ENCODE peak calls at places on chromosomes 1 and 21, in four cellular contexts. One of them, this sample, is unnamed.

GRCh38 chr1:77126309-77126708 is 92.9 kb downstream of the PIGK start:
- DNase-seq in IMR-90: peak
- DNase-seq in cardiac fibroblast: peak
- DNase-seq in H1: no peak
- DNase-seq in this sample: no peak

GRCh38 chr21:44905725-44906084 is 15.0 kb downstream of the ITGB2 start:
- DNase-seq in cardiac fibroblast: no peak
- DNase-seq in IMR-90: no peak
- DNase-seq in H1: no peak
- DNase-seq in this sample: no peak

GRCh38 chr21:14306143-14306907 is 76.6 kb downstream of the HSPA13 start:
- DNase-seq in H1: no peak
- DNase-seq in cardiac fibroblast: peak
- DNase-seq in IMR-90: peak
- DNase-seq in this sample: no peak

GRCh38 chr1:233143266-233143665 is 152.3 kb downstream of the PCNX2 start:
- DNase-seq in H1: no peak
- DNase-seq in IMR-90: no peak
- DNase-seq in cardiac fibroblast: peak
- DNase-seq in this sample: no peak

GRCh38 chr1:162878000-162878596 is 17.1 kb upstream of the CCDC190 start:
- DNase-seq in H1: peak
- DNase-seq in cardiac fibroblast: peak
- DNase-seq in IMR-90: peak
- DNase-seq in this sample: no peak

GRCh38 chr1:163797816-163798215 is 476.1 kb downstream of the NUF2 start:
- DNase-seq in cardiac fibroblast: no peak
- DNase-seq in IMR-90: no peak
- DNase-seq in H1: no peak
- DNase-seq in this sample: no peak

GRCh38 chr1:231693361-231694080 is 66.9 kb downstream of the DISC1 start:
- DNase-seq in H1: no peak
- DNase-seq in IMR-90: no peak
- DNase-seq in cardiac fibroblast: no peak
- DNase-seq in this sample: no peak

GRCh38 chr1:237181731-237182317 is 139.8 kb downstream of the RYR2 start:
- DNase-seq in cardiac fibroblast: no peak
- DNase-seq in H1: no peak
- DNase-seq in IMR-90: no peak
- DNase-seq in this sample: no peak

GRCh38 chr21:31991356-31992331 is 118.8 kb downstream of the HUNK start:
- DNase-seq in IMR-90: no peak
- DNase-seq in cardiac fibroblast: no peak
- DNase-seq in H1: peak
- DNase-seq in this sample: no peak

GRCh38 chr1:3998086-3998485 is 98.0 kb upstream of the C1orf174 start:
- DNase-seq in cardiac fibroblast: no peak
- DNase-seq in H1: no peak
- DNase-seq in IMR-90: no peak
- DNase-seq in this sample: no peak

GRCh38 chr1:178393370-178393769 is 103.4 kb downstream of the CLEC20A start:
- DNase-seq in H1: no peak
- DNase-seq in cardiac fibroblast: no peak
- DNase-seq in IMR-90: no peak
- DNase-seq in this sample: no peak

GRCh38 chr1:29540801-29541357 is 304.6 kb downstream of the PTPRU start:
- DNase-seq in IMR-90: no peak
- DNase-seq in cardiac fibroblast: no peak
- DNase-seq in H1: no peak
- DNase-seq in this sample: no peak

GRCh38 chr1:226813671-226814591 is 56.5 kb upstream of the PSEN2 start:
- DNase-seq in IMR-90: no peak
- DNase-seq in H1: no peak
- DNase-seq in cardiac fibroblast: no peak
- DNase-seq in this sample: no peak

GRCh38 chr1:35371506-35371905 is 103.0 kb downstream of the ZMYM4 start:
- DNase-seq in cardiac fibroblast: no peak
- DNase-seq in H1: no peak
- DNase-seq in IMR-90: peak
- DNase-seq in this sample: no peak

GRCh38 chr1:184888505-184888904 is 85.8 kb downstream of the NIBAN1 start:
- DNase-seq in H1: no peak
- DNase-seq in IMR-90: peak
- DNase-seq in cardiac fibroblast: peak
- DNase-seq in this sample: no peak

GRCh38 chr1:10679521-10680220 is 116.8 kb downstream of the CASZ1 start:
- DNase-seq in H1: peak
- DNase-seq in cardiac fibroblast: peak
- DNase-seq in IMR-90: peak
- DNase-seq in this sample: no peak

GRCh38 chr21:46122241-46122671 is 24.3 kb downstream of the COL6A2 start:
- DNase-seq in H1: no peak
- DNase-seq in cardiac fibroblast: peak
- DNase-seq in IMR-90: peak
- DNase-seq in this sample: no peak

GRCh38 chr1:169091480-169091941 is 15.0 kb upstream of the ATP1B1 start:
- DNase-seq in cardiac fibroblast: peak
- DNase-seq in IMR-90: peak
- DNase-seq in H1: no peak
- DNase-seq in this sample: no peak

GRCh38 chr21:42336065-42336464 is 14.7 kb downstream of the TFF2 start:
- DNase-seq in cardiac fibroblast: peak
- DNase-seq in H1: peak
- DNase-seq in IMR-90: peak
- DNase-seq in this sample: no peak

GRCh38 chr21:42330380-42331336 is 15.4 kb upstream of the TFF3 start:
- DNase-seq in cardiac fibroblast: no peak
- DNase-seq in H1: peak
- DNase-seq in IMR-90: no peak
- DNase-seq in this sample: no peak

GRCh38 chr21:42331660-42332059 is 16.5 kb upstream of the TFF3 start:
- DNase-seq in H1: no peak
- DNase-seq in cardiac fibroblast: no peak
- DNase-seq in IMR-90: no peak
- DNase-seq in this sample: no peak

GRCh38 chr21:42337276-42337675 is 13.5 kb downstream of the TFF2 start:
- DNase-seq in IMR-90: no peak
- DNase-seq in cardiac fibroblast: no peak
- DNase-seq in H1: peak
- DNase-seq in this sample: no peak

DNA sequence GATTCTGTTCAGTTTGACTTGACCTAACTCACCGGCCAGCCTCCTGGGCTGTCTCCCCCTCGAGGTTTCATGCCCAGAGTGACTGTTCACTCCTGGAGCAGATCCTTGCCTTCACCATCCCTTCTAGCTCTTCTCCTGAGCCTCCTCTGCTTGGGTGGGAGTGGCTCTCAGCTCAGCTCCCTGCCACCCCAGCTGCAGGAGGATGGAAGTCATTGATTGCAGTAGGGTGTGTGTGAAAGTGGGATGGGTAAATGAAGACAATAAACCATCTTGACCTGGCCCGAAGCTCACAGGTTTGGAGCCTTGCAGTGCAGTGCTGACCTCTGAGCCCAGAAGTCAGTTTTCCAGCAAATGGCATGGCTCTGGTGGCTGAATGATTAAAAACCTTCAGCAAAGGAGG is 17.3 kb upstream of the TFF3 start:
- DNase-seq in H1: no peak
- DNase-seq in IMR-90: no peak
- DNase-seq in cardiac fibroblast: no peak
- DNase-seq in this sample: no peak
- TF ChIP-seq CTCF in H1: no peak
- TF ChIP-seq CTCF in IMR-90: no peak
- TF ChIP-seq CTCF in cardiac fibroblast: no peak
- TF ChIP-seq CTCF in this sample: no peak

DNA sequence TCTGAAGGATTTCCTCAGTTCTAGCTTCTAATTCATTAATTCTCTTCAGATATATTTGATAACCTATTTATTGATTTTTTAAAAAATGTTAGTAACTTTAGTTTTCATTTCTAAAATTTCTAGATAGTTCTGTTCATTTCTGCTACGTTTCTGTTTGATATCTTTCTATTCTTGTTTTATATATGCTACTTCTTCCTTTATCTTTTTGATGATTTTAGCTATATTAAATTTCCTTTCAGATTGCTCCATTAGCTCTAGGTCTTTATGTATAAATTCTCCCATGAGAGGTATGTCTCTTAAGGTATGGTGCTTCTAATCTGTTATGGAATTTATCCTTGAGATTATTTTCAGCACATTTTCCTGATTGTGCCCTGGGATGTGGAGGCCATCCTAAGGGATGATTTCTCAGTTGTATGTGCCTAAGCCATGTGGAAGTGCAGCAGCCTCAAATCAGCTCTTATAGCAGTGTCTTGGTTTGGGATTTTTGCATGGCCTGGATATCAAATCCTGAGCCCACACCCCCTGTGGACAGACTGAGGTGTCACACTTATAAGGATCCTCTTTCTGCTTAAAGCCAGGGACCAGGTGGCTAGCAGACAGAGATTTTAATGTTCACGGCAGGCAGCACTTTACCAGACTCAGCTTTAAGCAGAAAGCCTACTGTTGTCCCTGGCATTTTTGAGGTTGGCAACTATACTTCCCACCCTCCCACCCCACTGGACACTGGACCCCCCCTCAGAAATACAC is 6.2 kb upstream of the KCNQ4 start:
- DNase-seq in H1: no peak
- DNase-seq in cardiac fibroblast: no peak
- DNase-seq in IMR-90: no peak
- DNase-seq in this sample: no peak
- TF ChIP-seq CTCF in H1: no peak
- TF ChIP-seq CTCF in cardiac fibroblast: no peak
- TF ChIP-seq CTCF in IMR-90: no peak
- TF ChIP-seq CTCF in this sample: no peak

GRCh38 chr1:107786214-107786842 is 178.7 kb downstream of the VAV3 start:
- DNase-seq in IMR-90: no peak
- DNase-seq in cardiac fibroblast: no peak
- DNase-seq in H1: no peak
- DNase-seq in this sample: no peak
- TF ChIP-seq CTCF in IMR-90: no peak
- TF ChIP-seq CTCF in cardiac fibroblast: no peak
- TF ChIP-seq CTCF in H1: no peak
- TF ChIP-seq CTCF in this sample: no peak

DNA sequence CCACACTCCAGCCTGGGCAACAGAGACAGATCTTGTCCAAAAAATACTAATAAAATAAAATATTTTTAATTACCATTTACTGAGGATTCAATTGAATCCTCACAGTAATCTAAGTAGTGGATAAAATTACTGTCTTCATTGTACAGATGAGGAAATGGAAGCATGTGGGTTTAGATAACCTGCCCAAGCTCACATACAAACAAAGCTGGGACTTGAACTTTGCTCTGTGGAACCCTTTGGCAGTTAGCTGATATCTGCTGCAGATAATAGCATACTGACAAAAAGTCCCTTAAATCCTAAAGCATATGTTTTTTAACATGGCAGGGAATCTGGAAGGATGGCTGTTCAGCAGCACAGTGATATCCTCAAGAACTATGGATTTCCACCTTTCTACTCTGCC is 130.9 kb upstream of the MROH9 start:
- DNase-seq in H1: no peak
- DNase-seq in IMR-90: no peak
- DNase-seq in cardiac fibroblast: no peak
- DNase-seq in this sample: no peak
- TF ChIP-seq CTCF in H1: no peak
- TF ChIP-seq CTCF in IMR-90: no peak
- TF ChIP-seq CTCF in cardiac fibroblast: no peak
- TF ChIP-seq CTCF in this sample: no peak

GRCh38 chr1:154856049-154856448 is 14.0 kb downstream of the KCNN3 start:
- DNase-seq in cardiac fibroblast: no peak
- DNase-seq in IMR-90: no peak
- DNase-seq in H1: no peak
- DNase-seq in this sample: no peak
- TF ChIP-seq CTCF in cardiac fibroblast: no peak
- TF ChIP-seq CTCF in IMR-90: no peak
- TF ChIP-seq CTCF in H1: peak
- TF ChIP-seq CTCF in this sample: no peak

This sample was measured in natural killer cell.